ENCODE peak calls at places on chromosomes 12 and 14, in five cellular contexts. I is GM13977, L is memory B cell, D is lung, K is AG08396. W is an unnamed sample.

GRCh38 chr12:563250-563781 is 99.9 kb downstream of the NINJ2 start:
- DNase-seq in L (no peak), D (no peak), K (no peak), I (no peak), W (no peak)

GRCh38 chr12:79006306-79006705 is 141.7 kb downstream of the SYT1 start:
- DNase-seq in I (no peak), L (no peak), K (no peak), D (no peak), W (no peak)

GRCh38 chr14:70780396-70781075 is 28.8 kb downstream of the MAP3K9 start:
- DNase-seq in I (peak; percentile 47), L (peak; percentile 70), D (peak; percentile 56), K (no peak), W (no peak)

GRCh38 chr12:11730299-11731041 is 81.0 kb downstream of the ETV6 start:
- DNase-seq in I (no peak), L (peak; percentile 56), D (peak; percentile 71), K (no peak), W (no peak)

GRCh38 chr12:52839706-52840105 is 5.6 kb upstream of the KRT79 start:
- DNase-seq in L (no peak), D (no peak), K (no peak), I (no peak), W (no peak)

GRCh38 chr14:92495041-92495440 is 18.5 kb upstream of the RIN3 start:
- DNase-seq in I (no peak), D (no peak), L (no peak), K (no peak), W (peak; percentile 43)

GRCh38 chr12:26691234-26691970 is 141.6 kb downstream of the ITPR2 start:
- DNase-seq in I (no peak), K (peak; percentile 83), L (no peak), D (no peak), W (peak; percentile 87)

GRCh38 chr12:117685115-117685926 is 283.5 kb downstream of the KSR2 start:
- DNase-seq in D (no peak), I (no peak), K (peak; percentile 48), L (no peak), W (peak; percentile 97)

GRCh38 chr14:41604793-41605534 is 1.7 kb upstream of the LRFN5 start:
- DNase-seq in D (no peak), L (no peak), I (no peak), K (peak; percentile 48), W (peak; percentile 94)

GRCh38 chr12:103457471-103457870 is 38.3 kb downstream of the C12orf42 start:
- DNase-seq in K (no peak), I (no peak), D (no peak), L (no peak), W (no peak)

GRCh38 chr12:2691001-2691339 is 103.8 kb upstream of the FKBP4 start:
- DNase-seq in D (peak; percentile 27), K (no peak), I (no peak), L (no peak), W (peak; percentile 91)

GRCh38 chr12:65637774-65638173 is 186.5 kb upstream of the HMGA2 start:
- DNase-seq in D (no peak), I (no peak), K (no peak), L (no peak), W (no peak)